ENCODE peak calls at places on chromosome 20, in nine cellular contexts. S, X, U, Z, T, F, D, Q and P are unnamed samples.

GRCh38 chr20:22929661-22930060 is 105.5 kb upstream of the SSTR4 start:
- DNase-seq in S (no peak), X (no peak), U (no peak), Z (no peak), T (no peak), F (no peak), D (no peak), Q (no peak), P (no peak)

GRCh38 chr20:25047766-25048165 is 10.2 kb downstream of the ACSS1 start:
- DNase-seq in S (no peak), X (no peak), U (no peak), Z (peak; percentile 6), T (no peak), F (no peak), D (no peak), Q (no peak), P (no peak)

GRCh38 chr20:45508068-45508886 is 7.1 kb downstream of the SPINT3 start:
- DNase-seq in S (no peak), X (no peak), U (no peak), Z (no peak), T (no peak), F (no peak), D (no peak), Q (no peak), P (no peak)

GRCh38 chr20:62006482-62006881 is 59.2 kb downstream of the TAF4 start:
- DNase-seq in S (no peak), X (no peak), U (no peak), Z (no peak), T (no peak), F (no peak), D (no peak), Q (no peak), P (no peak)

GRCh38 chr20:62699741-62700140 is 8.9 kb upstream of the NTSR1 start:
- DNase-seq in S (no peak), X (no peak), U (no peak), Z (no peak), T (no peak), F (no peak), D (no peak), Q (no peak), P (no peak)

GRCh38 chr20:2297352-2297717 is 1.5 kb downstream of the TGM3 start:
- DNase-seq in S (no peak), X (no peak), U (no peak), Z (no peak), T (no peak), F (no peak), D (no peak), Q (no peak), P (no peak)

GRCh38 chr20:23356203-23356602 is 5.6 kb downstream of the NXT1 start:
- DNase-seq in S (no peak), X (no peak), U (no peak), Z (no peak), T (no peak), F (no peak), D (no peak), Q (no peak), P (no peak)

GRCh38 chr20:62370807-62371587 is 3.9 kb upstream of the LAMA5 start:
- DNase-seq in S (no peak), X (no peak), U (no peak), Z (no peak), T (no peak), F (no peak), D (no peak), Q (no peak), P (no peak)

GRCh38 chr20:7976015-7976414 is 35.8 kb upstream of the HAO1 start:
- DNase-seq in S (no peak), X (no peak), U (no peak), Z (no peak), T (no peak), F (no peak), D (no peak), Q (no peak), P (no peak)

GRCh38 chr20:10982692-10983091 is 308.9 kb upstream of the JAG1 start:
- DNase-seq in S (no peak), X (peak; percentile 92), U (no peak), Z (no peak), T (peak; percentile 38), F (peak; percentile 93), D (peak; percentile 92), Q (peak; percentile 85), P (no peak)

GRCh38 chr20:2806351-2806701 is 5.9 kb upstream of the CPXM1 start:
- DNase-seq in S (peak; percentile 15), X (no peak), U (no peak), Z (peak; percentile 38), T (no peak), F (no peak), D (no peak), Q (no peak), P (peak; percentile 20)

GRCh38 chr20:23225407-23226060 is 125.1 kb upstream of the NXT1 start:
- DNase-seq in S (no peak), X (peak; percentile 94), U (no peak), Z (peak; percentile 54), T (peak; percentile 93), F (peak; percentile 92), D (peak; percentile 99), Q (peak; percentile 75), P (no peak)

GRCh38 chr20:53154540-53154939 is 182.4 kb downstream of the TSHZ2 start:
- DNase-seq in S (no peak), X (no peak), U (peak; percentile 30), Z (no peak), T (no peak), F (peak; percentile 6), D (peak; percentile 19), Q (no peak), P (peak; percentile 9)

GRCh38 chr20:53161073-53161472 is 188.9 kb downstream of the TSHZ2 start:
- DNase-seq in S (no peak), X (no peak), U (no peak), Z (no peak), T (no peak), F (no peak), D (no peak), Q (no peak), P (no peak)

GRCh38 chr20:53161473-53161872 is 189.3 kb downstream of the TSHZ2 start:
- DNase-seq in S (no peak), X (no peak), U (peak; percentile 29), Z (no peak), T (no peak), F (no peak), D (no peak), Q (no peak), P (no peak)

GRCh38 chr20:53159144-53159543 is 187.0 kb downstream of the TSHZ2 start:
- DNase-seq in S (no peak), X (no peak), U (no peak), Z (no peak), T (no peak), F (peak; percentile 5), D (no peak), Q (no peak), P (no peak)

GRCh38 chr20:53157443-53158408 is 185.6 kb downstream of the TSHZ2 start:
- DNase-seq in S (peak; percentile 37), X (peak; percentile 12), U (peak; percentile 60), Z (peak; percentile 59), T (no peak), F (peak; percentile 23), D (peak; percentile 43), Q (peak; percentile 57), P (peak; percentile 17)
- TF ChIP-seq CTCF in S (peak; percentile 17), X (peak; percentile 70), U (peak; percentile 74), Z (peak; percentile 44), T (no peak), F (peak; percentile 56), D (peak; percentile 56), Q (peak; percentile 17), P (peak; percentile 42)

DNA sequence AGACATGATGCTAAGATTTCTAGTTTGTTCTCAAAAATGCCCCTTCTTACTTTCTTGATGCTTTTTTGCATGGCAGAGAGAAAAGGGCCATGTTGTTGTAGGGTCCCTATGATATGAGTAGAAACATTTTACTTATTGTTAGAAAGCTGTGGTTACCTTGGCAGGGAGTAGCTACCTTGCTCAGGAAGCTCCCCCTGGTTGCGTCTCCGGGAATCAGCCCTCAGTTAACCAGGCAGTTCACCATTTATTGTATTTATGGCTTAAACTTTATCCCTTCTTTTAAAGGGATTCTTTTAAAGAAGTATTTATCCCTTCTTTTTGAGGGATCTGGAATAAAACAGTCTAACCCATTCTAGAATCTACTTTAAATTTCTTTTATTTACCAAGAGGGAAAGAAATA is 113.9 kb upstream of the PROKR2 start:
- DNase-seq in S (no peak), X (no peak), U (no peak), Z (no peak), T (no peak), F (no peak), D (no peak), Q (no peak), P (no peak)
- TF ChIP-seq CTCF in S (no peak), X (no peak), U (no peak), Z (no peak), T (no peak), F (no peak), D (no peak), Q (no peak), P (no peak)

DNA sequence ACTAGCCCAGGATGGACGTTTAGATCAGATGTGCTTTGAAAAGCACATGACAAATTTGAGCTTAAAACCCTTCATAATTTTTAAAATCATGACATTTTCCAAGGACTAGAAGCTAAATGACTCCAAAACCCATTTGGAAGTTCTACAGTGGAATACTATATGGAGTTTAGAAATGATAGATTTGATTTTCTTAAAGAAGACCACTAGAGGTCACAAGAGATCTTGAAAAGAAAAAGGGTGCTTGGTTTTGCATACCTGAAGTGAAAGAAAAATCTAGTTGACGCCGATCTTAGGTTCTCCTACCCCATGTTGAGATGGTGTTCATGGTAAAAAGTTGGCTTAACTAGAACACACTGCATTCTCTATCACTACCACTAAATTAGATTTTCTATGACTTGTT is 31.5 kb downstream of the CFAP61 start:
- DNase-seq in S (peak; percentile 41), X (peak; percentile 30), U (peak; percentile 22), Z (no peak), T (no peak), F (peak; percentile 20), D (peak; percentile 58), Q (no peak), P (peak; percentile 42)
- TF ChIP-seq CTCF in S (peak; percentile 34), X (peak; percentile 19), U (peak; percentile 53), Z (peak; percentile 50), T (peak; percentile 39), F (peak; percentile 58), D (peak; percentile 45), Q (peak; percentile 65), P (peak; percentile 44)

DNA sequence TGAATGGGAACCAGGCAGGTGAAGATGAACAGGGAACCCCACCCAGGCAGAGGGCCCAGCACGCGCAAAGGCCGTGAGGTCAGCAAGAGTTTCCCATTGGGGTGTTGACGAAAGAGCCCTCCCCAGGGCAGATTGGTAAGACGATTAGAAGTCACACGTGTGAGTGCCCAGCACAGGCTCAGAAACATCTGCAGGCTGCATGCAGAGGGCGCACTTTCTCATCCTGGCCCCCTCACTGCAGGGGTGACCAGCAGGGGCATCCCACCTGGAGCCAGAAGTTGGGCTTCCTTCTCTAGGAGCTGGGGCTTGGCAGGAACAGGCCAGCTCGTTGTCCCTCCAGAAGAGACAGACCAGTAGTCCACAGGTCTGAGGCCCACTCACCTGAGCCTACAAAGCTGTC is 38.4 kb downstream of the VSTM2L start:
- DNase-seq in S (peak; percentile 41), X (no peak), U (no peak), Z (no peak), T (no peak), F (no peak), D (no peak), Q (no peak), P (no peak)
- TF ChIP-seq CTCF in S (peak; percentile 7), X (no peak), U (peak; percentile 38), Z (no peak), T (no peak), F (no peak), D (peak; percentile 8), Q (no peak), P (peak; percentile 19)

GRCh38 chr20:31494131-31494530 is 19.0 kb downstream of the REM1 start:
- DNase-seq in S (no peak), X (peak; percentile 41), U (no peak), Z (no peak), T (no peak), F (peak; percentile 48), D (peak; percentile 55), Q (no peak), P (no peak)
- TF ChIP-seq CTCF in S (no peak), X (peak; percentile 38), U (peak; percentile 38), Z (no peak), T (no peak), F (peak; percentile 53), D (peak; percentile 55), Q (no peak), P (no peak)